ENCODE peak calls at places on chromosomes 16 and 17, in six cellular contexts. One of them, this sample, is unnamed.

GRCh38 chr16:69940676-69941075 is 10.5 kb upstream of the CLEC18A start:
- DNase-seq in neuronal stem cell: no peak
- DNase-seq in mesendoderm: no peak
- DNase-seq in fibroblast of lung: no peak
- DNase-seq in astrocyte: no peak
- DNase-seq in H1: no peak
- DNase-seq in this sample: no peak

GRCh38 chr16:82748026-82748425 is 121.3 kb downstream of the CDH13 start:
- DNase-seq in neuronal stem cell: no peak
- DNase-seq in mesendoderm: no peak
- DNase-seq in fibroblast of lung: peak; percentile 88
- DNase-seq in astrocyte: peak; percentile 84
- DNase-seq in H1: no peak
- DNase-seq in this sample: peak; percentile 61

GRCh38 chr17:957856-958421 is 21.6 kb downstream of the NXN start:
- DNase-seq in neuronal stem cell: no peak
- DNase-seq in mesendoderm: no peak
- DNase-seq in fibroblast of lung: peak; percentile 30
- DNase-seq in astrocyte: no peak
- DNase-seq in H1: no peak
- DNase-seq in this sample: no peak

GRCh38 chr17:64983708-64984107 is 64.4 kb upstream of the LRRC37A3 start:
- DNase-seq in neuronal stem cell: no peak
- DNase-seq in mesendoderm: no peak
- DNase-seq in fibroblast of lung: no peak
- DNase-seq in astrocyte: no peak
- DNase-seq in H1: no peak
- DNase-seq in this sample: peak; percentile 70

GRCh38 chr17:61425682-61426481 is 26.2 kb downstream of the TBX2 start:
- DNase-seq in neuronal stem cell: no peak
- DNase-seq in mesendoderm: peak; percentile 72
- DNase-seq in fibroblast of lung: no peak
- DNase-seq in astrocyte: no peak
- DNase-seq in H1: no peak
- DNase-seq in this sample: peak; percentile 56

GRCh38 chr16:3770530-3770929 is 53.2 kb upstream of the TRAP1 start:
- DNase-seq in neuronal stem cell: no peak
- DNase-seq in mesendoderm: no peak
- DNase-seq in fibroblast of lung: no peak
- DNase-seq in astrocyte: no peak
- DNase-seq in H1: no peak
- DNase-seq in this sample: no peak

GRCh38 chr17:64382184-64382583 is 8.5 kb downstream of the PECAM1 start:
- DNase-seq in neuronal stem cell: no peak
- DNase-seq in mesendoderm: no peak
- DNase-seq in fibroblast of lung: no peak
- DNase-seq in astrocyte: no peak
- DNase-seq in H1: no peak
- DNase-seq in this sample: no peak

GRCh38 chr17:42407289-42407836 is 15.7 kb downstream of the CAVIN1 start:
- DNase-seq in neuronal stem cell: no peak
- DNase-seq in mesendoderm: peak; percentile 77
- DNase-seq in fibroblast of lung: peak; percentile 50
- DNase-seq in astrocyte: no peak
- DNase-seq in H1: no peak
- DNase-seq in this sample: peak; percentile 84

GRCh38 chr17:9002610-9003354 is 18.5 kb upstream of the NTN1 start:
- DNase-seq in neuronal stem cell: peak; percentile 62
- DNase-seq in mesendoderm: peak; percentile 52
- DNase-seq in fibroblast of lung: peak; percentile 30
- DNase-seq in astrocyte: peak; percentile 3
- DNase-seq in H1: no peak
- DNase-seq in this sample: no peak

GRCh38 chr17:63399316-63399715 is 46.8 kb downstream of the CYB561 start:
- DNase-seq in neuronal stem cell: no peak
- DNase-seq in mesendoderm: no peak
- DNase-seq in fibroblast of lung: peak; percentile 66
- DNase-seq in astrocyte: peak; percentile 59
- DNase-seq in H1: no peak
- DNase-seq in this sample: no peak

GRCh38 chr17:29640981-29641642 is 18.4 kb upstream of the CORO6 start:
- DNase-seq in neuronal stem cell: no peak
- DNase-seq in mesendoderm: no peak
- DNase-seq in fibroblast of lung: no peak
- DNase-seq in astrocyte: no peak
- DNase-seq in H1: no peak
- DNase-seq in this sample: no peak

GRCh38 chr16:27566417-27566816 is 16.5 kb downstream of the KATNIP start:
- DNase-seq in neuronal stem cell: no peak
- DNase-seq in mesendoderm: no peak
- DNase-seq in fibroblast of lung: no peak
- DNase-seq in astrocyte: no peak
- DNase-seq in H1: no peak
- DNase-seq in this sample: no peak
- H3K4me2 ChIP-seq in neuronal stem cell: no peak overlapping the region
- H3K4me2 ChIP-seq in mesendoderm: no peak overlapping the region
- H3K4me2 ChIP-seq in fibroblast of lung: no peak overlapping the region
- H3K4me2 ChIP-seq in astrocyte: no peak overlapping the region
- H3K4me2 ChIP-seq in H1: no peak overlapping the region
- H3K4me2 ChIP-seq in this sample: no peak overlapping the region

DNA sequence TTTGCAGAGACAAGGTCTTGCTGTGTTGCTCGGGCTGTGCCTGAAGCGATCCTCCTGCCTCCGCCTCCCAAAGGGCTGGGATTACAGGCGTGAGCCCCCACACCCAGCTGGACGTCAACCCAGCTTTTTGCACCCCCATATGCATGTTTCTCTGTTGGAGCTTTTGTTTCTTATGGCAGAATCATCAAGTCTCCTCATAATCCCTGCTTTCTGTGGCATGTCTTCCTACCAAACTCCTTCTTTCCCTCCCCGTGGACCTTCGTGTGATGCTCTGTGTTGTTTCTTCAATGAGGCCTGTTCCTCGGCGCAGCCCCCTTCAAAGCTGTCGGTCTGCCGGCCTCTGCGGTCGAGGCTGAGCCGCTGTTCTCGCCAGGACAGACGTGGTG is 71.6 kb downstream of the METRNL start:
- DNase-seq in neuronal stem cell: no peak
- DNase-seq in mesendoderm: no peak
- DNase-seq in fibroblast of lung: no peak
- DNase-seq in astrocyte: no peak
- DNase-seq in H1: no peak
- DNase-seq in this sample: no peak
- H3K4me2 ChIP-seq in neuronal stem cell: no peak overlapping the region
- H3K4me2 ChIP-seq in mesendoderm: no peak overlapping the region
- H3K4me2 ChIP-seq in fibroblast of lung: no peak overlapping the region
- H3K4me2 ChIP-seq in astrocyte: peak overlapping the region; percentile 57
- H3K4me2 ChIP-seq in H1: no peak overlapping the region
- H3K4me2 ChIP-seq in this sample: no peak overlapping the region

DNA sequence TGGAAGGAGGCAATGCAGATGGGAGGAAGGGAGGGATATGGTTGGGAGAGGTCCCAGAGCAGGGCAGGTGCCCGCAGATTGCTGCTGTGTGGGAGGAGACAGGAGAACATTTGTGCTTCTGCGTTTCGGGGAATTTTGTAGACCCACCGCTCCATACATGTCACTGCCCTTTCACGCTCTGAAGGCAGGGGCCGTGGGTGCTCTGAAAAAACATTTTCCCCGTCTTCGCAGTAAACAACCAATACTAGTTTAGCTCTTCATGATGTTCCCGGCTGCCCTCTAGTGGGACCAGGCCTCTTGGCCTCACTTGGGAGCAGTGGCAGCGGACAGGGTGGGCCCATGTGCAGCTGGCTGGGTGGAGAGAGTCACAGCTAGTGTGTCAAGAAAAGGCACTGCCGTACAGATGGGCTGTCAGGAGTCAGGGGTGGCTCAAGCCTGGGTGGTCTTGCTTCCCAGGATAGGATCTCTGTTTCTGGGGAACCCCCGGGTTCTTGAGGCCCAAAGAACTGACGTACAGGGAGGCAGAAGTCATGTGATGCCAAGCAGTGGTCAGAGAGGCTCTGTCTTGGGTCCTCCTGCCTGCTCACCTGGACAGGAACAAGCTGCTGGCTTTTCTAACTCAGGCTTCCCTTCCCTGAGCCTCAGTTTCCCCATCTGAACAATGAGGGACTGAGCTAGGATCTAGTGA is 46.5 kb upstream of the CPNE2 start:
- DNase-seq in neuronal stem cell: peak; percentile 39
- DNase-seq in mesendoderm: peak; percentile 73
- DNase-seq in fibroblast of lung: peak; percentile 48
- DNase-seq in astrocyte: peak; percentile 33
- DNase-seq in H1: no peak
- DNase-seq in this sample: peak; percentile 91
- H3K4me2 ChIP-seq in neuronal stem cell: no peak overlapping the region
- H3K4me2 ChIP-seq in mesendoderm: no peak overlapping the region
- H3K4me2 ChIP-seq in fibroblast of lung: no peak overlapping the region
- H3K4me2 ChIP-seq in astrocyte: peak overlapping the region; percentile 51
- H3K4me2 ChIP-seq in H1: no peak overlapping the region
- H3K4me2 ChIP-seq in this sample: peak overlapping the region; percentile 37

GRCh38 chr17:66555605-66556004 is 253.2 kb downstream of the PRKCA start:
- DNase-seq in neuronal stem cell: no peak
- DNase-seq in mesendoderm: no peak
- DNase-seq in fibroblast of lung: peak; percentile 58
- DNase-seq in astrocyte: peak; percentile 49
- DNase-seq in H1: no peak
- DNase-seq in this sample: no peak

GRCh38 chr17:66549731-66550207 is 247.4 kb downstream of the PRKCA start:
- DNase-seq in neuronal stem cell: no peak
- DNase-seq in mesendoderm: peak; percentile 95
- DNase-seq in fibroblast of lung: peak; percentile 97
- DNase-seq in astrocyte: peak; percentile 96
- DNase-seq in H1: no peak
- DNase-seq in this sample: no peak

GRCh38 chr17:66551839-66552238 is 249.4 kb downstream of the PRKCA start:
- DNase-seq in neuronal stem cell: no peak
- DNase-seq in mesendoderm: no peak
- DNase-seq in fibroblast of lung: no peak
- DNase-seq in astrocyte: no peak
- DNase-seq in H1: no peak
- DNase-seq in this sample: no peak

GRCh38 chr17:66549312-66549705 is 246.9 kb downstream of the PRKCA start:
- DNase-seq in neuronal stem cell: no peak
- DNase-seq in mesendoderm: peak; percentile 82
- DNase-seq in fibroblast of lung: peak; percentile 88
- DNase-seq in astrocyte: peak; percentile 87
- DNase-seq in H1: no peak
- DNase-seq in this sample: no peak

DNA sequence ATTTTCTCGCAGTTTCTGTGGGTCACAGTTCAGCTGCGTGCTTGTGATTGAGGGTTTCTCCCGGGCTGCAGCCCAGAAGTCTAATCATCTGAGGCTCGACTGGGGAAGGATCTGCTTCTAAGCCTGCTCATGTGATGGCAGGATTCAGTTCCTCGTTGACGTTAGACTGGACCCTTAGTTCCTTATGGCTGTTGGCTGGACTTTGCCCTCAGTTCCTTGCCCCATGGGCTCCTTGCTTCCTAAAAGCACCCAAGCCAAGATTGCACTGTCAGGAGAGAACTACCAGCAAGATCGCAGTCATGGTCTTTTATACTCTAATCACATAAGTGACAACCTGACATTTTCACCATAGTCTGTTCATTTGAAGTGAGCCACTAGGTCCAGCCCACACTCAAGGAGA is 250.0 kb downstream of the PRKCA start:
- DNase-seq in neuronal stem cell: no peak
- DNase-seq in mesendoderm: no peak
- DNase-seq in fibroblast of lung: no peak
- DNase-seq in astrocyte: no peak
- DNase-seq in H1: no peak
- DNase-seq in this sample: no peak
- H3K4me2 ChIP-seq in neuronal stem cell: no peak overlapping the region
- H3K4me2 ChIP-seq in mesendoderm: no peak overlapping the region
- H3K4me2 ChIP-seq in fibroblast of lung: no peak overlapping the region
- H3K4me2 ChIP-seq in astrocyte: no peak overlapping the region
- H3K4me2 ChIP-seq in H1: no peak overlapping the region
- H3K4me2 ChIP-seq in this sample: no peak overlapping the region

GRCh38 chr16:68347605-68348004 is 36.8 kb downstream of the PRMT7 start:
- DNase-seq in neuronal stem cell: no peak
- DNase-seq in mesendoderm: no peak
- DNase-seq in fibroblast of lung: no peak
- DNase-seq in astrocyte: no peak
- DNase-seq in H1: no peak
- DNase-seq in this sample: no peak
- H3K4me2 ChIP-seq in neuronal stem cell: no peak overlapping the region
- H3K4me2 ChIP-seq in mesendoderm: no peak overlapping the region
- H3K4me2 ChIP-seq in fibroblast of lung: no peak overlapping the region
- H3K4me2 ChIP-seq in astrocyte: no peak overlapping the region
- H3K4me2 ChIP-seq in H1: no peak overlapping the region
- H3K4me2 ChIP-seq in this sample: no peak overlapping the region

DNA sequence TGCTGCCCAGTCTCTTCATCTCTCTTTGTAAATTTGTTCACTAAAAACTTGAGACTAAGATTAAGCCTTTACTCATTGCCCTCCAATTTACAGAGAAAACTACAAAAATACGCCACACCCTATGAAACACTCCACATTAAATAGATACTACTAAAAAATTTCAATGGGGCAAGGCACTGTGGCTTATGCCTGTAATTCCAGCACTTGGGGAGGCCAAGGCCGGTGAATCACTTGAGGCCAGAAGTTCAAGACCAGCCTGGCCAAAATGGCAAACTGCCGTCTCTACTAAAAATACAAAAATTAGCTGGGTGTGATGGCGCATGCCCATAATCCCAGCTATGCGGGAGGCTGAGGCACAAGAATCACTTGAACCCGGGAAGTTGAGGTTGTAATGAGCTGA is 3.8 kb downstream of the UBE2O start:
- DNase-seq in neuronal stem cell: no peak
- DNase-seq in mesendoderm: no peak
- DNase-seq in fibroblast of lung: peak; percentile 26
- DNase-seq in astrocyte: no peak
- DNase-seq in H1: no peak
- DNase-seq in this sample: no peak
- H3K4me2 ChIP-seq in neuronal stem cell: no peak overlapping the region
- H3K4me2 ChIP-seq in mesendoderm: no peak overlapping the region
- H3K4me2 ChIP-seq in fibroblast of lung: no peak overlapping the region
- H3K4me2 ChIP-seq in astrocyte: peak overlapping the region; percentile 78
- H3K4me2 ChIP-seq in H1: no peak overlapping the region
- H3K4me2 ChIP-seq in this sample: peak overlapping the region; percentile 42

GRCh38 chr16:87226926-87227650 is 90.1 kb downstream of the C16orf95 start:
- DNase-seq in neuronal stem cell: no peak
- DNase-seq in mesendoderm: no peak
- DNase-seq in fibroblast of lung: peak; percentile 94
- DNase-seq in astrocyte: peak; percentile 93
- DNase-seq in H1: no peak
- DNase-seq in this sample: peak; percentile 14
- H3K4me2 ChIP-seq in neuronal stem cell: no peak overlapping the region
- H3K4me2 ChIP-seq in mesendoderm: no peak overlapping the region
- H3K4me2 ChIP-seq in fibroblast of lung: peak overlapping the region; percentile 28
- H3K4me2 ChIP-seq in astrocyte: peak overlapping the region; percentile 56
- H3K4me2 ChIP-seq in H1: no peak overlapping the region
- H3K4me2 ChIP-seq in this sample: no peak overlapping the region

DNA sequence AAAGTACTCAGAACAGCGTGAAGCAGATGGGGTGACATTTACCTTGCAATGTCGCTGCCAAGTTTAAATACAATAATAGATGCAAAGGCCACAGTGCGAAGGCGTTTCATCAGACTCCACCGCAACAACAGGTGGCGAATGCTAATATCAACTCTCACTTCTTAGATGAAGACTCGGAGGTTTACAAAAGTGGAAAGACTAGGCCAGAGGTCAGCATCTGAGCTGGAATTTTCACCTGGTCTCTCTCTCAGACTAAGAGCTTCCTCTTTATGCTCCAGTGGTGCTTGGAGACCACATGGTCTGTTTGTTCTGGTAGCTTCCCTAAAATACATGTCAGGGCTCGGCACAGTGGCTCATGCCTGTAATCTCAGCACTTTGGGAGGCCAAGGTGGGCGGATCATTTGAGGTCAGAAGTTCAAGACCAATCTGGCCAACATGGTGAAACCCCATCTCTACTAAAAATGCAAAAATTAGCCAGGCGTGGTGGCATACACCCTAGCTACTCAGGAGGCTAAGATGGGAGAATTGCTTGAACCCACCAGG is 169.1 kb downstream of the XYLT1 start:
- DNase-seq in neuronal stem cell: no peak
- DNase-seq in mesendoderm: no peak
- DNase-seq in fibroblast of lung: no peak
- DNase-seq in astrocyte: no peak
- DNase-seq in H1: no peak
- DNase-seq in this sample: peak; percentile 95
- H3K4me2 ChIP-seq in neuronal stem cell: no peak overlapping the region
- H3K4me2 ChIP-seq in mesendoderm: no peak overlapping the region
- H3K4me2 ChIP-seq in fibroblast of lung: no peak overlapping the region
- H3K4me2 ChIP-seq in astrocyte: no peak overlapping the region
- H3K4me2 ChIP-seq in H1: no peak overlapping the region
- H3K4me2 ChIP-seq in this sample: peak overlapping the region; percentile 67

This sample was measured in Karpas-422.